ENCODE peak calls at places on chromosomes 12 and 14, in six cellular contexts. L is spleen; B is iPS DF 6.9; Y is Karpas-422; O is GM23338; F is effector memory CD4-positive, alpha-beta T cell. E is an unnamed sample.

GRCh38 chr12:1779783-1780182 is 40.6 kb upstream of the LRTM2 start:
- DNase-seq in F (no peak), L (no peak), Y (no peak), B (no peak), O (no peak), E (peak; percentile 45)

GRCh38 chr12:38384816-38385491 is 68.4 kb downstream of the ALG10B start:
- DNase-seq in Y (no peak), O (peak; percentile 66), F (no peak), L (no peak), B (no peak), E (no peak)

GRCh38 chr14:64826333-64826732 is 53.4 kb downstream of the SPTB start:
- DNase-seq in Y (no peak), L (no peak), F (no peak), O (no peak), B (no peak), E (peak; percentile 47)

GRCh38 chr12:123024819-123025391 is 44.4 kb downstream of the ARL6IP4 start:
- DNase-seq in B (no peak), L (peak; percentile 3), O (no peak), F (no peak), Y (no peak), E (peak; percentile 58)

GRCh38 chr14:31834616-31835015 is 242.5 kb upstream of the ARHGAP5 start:
- DNase-seq in F (no peak), L (no peak), B (no peak), Y (no peak), O (no peak), E (no peak)

GRCh38 chr12:11884661-11885060 is 186.1 kb upstream of the BCL2L14 start:
- DNase-seq in O (no peak), B (no peak), Y (no peak), L (no peak), F (no peak), E (no peak)

GRCh38 chr12:113277511-113277910 is 56.2 kb downstream of the TPCN1 start:
- DNase-seq in B (no peak), F (no peak), Y (no peak), O (no peak), L (no peak), E (no peak)

GRCh38 chr12:34602213-34602940 is 580.1 kb downstream of the ALG10 start:
- DNase-seq in O (no peak), F (no peak), Y (no peak), L (peak; percentile 30), B (no peak), E (no peak)

GRCh38 chr14:35215110-35215872 is 76.9 kb upstream of the PSMA6 start:
- DNase-seq in B (no peak), L (no peak), F (no peak), O (peak; percentile 63), Y (peak; percentile 79), E (peak; percentile 67)

GRCh38 chr12:124684971-124685688 is 117.7 kb upstream of the NCOR2 start:
- DNase-seq in Y (no peak), F (no peak), O (no peak), B (no peak), L (no peak), E (peak; percentile 86)

GRCh38 chr12:45227668-45228067 is 11.8 kb downstream of the ANO6 start:
- DNase-seq in F (no peak), Y (no peak), L (no peak), O (no peak), B (no peak), E (no peak)
- H3K27ac ChIP-seq in F (no peak overlapping the region), Y (no peak overlapping the region), L (no peak overlapping the region), O (no peak overlapping the region), B (no peak overlapping the region), E (no peak overlapping the region)

GRCh38 chr14:92963301-92964123 is 40.6 kb downstream of the CHGA start:
- DNase-seq in L (peak; percentile 59), Y (no peak), O (no peak), B (no peak), F (no peak), E (no peak)
- H3K4me1 ChIP-seq in L (peaks cover 5% of the 10 kb centered on the region), Y (no peaks in the 10 kb centered on the region), O (no peaks in the 10 kb centered on the region), B (peaks cover 2% of the 10 kb centered on the region), F (no peaks in the 10 kb centered on the region), E (peaks cover 8% of the 10 kb centered on the region)

GRCh38 chr12:76341436-76342030 is 6.7 kb downstream of the BBS10 start:
- DNase-seq in Y (no peak), B (no peak), L (no peak), O (no peak), F (no peak), E (peak; percentile 48)

GRCh38 chr12:76340680-76341435 is 7.4 kb downstream of the BBS10 start:
- DNase-seq in O (no peak), Y (peak; percentile 44), F (no peak), B (no peak), L (no peak), E (no peak)

GRCh38 chr12:76332606-76333005 is 15.6 kb downstream of the BBS10 start:
- DNase-seq in Y (no peak), F (no peak), B (no peak), O (no peak), L (no peak), E (no peak)

DNA sequence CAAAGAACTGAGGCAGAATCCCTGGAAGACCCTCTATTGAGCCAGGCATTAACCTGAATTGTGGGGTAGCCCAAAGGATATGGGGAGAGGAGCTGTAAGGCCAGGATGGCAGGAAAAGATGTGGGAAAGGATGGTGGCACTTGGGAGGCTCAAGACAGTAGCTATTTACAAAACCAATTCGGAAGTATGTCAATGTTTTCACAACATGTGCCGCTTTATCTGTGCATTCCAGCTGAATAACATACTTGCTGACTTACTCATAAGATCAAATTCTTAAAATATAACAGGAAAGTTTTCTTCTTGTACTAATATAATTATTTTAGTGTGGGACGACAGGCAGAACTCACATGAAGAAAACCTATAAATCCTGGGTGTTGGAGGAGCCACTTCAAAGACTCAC is 10.6 kb downstream of the BBS10 start:
- DNase-seq in L (no peak), O (no peak), F (no peak), Y (no peak), B (no peak), E (peak; percentile 54)
- H3K27ac ChIP-seq in L (no peak overlapping the region), O (no peak overlapping the region), F (no peak overlapping the region), Y (no peak overlapping the region), B (no peak overlapping the region), E (no peak overlapping the region)

GRCh38 chr12:92105110-92105509 is 40.5 kb downstream of the BTG1 start:
- DNase-seq in B (no peak), Y (no peak), O (no peak), F (no peak), L (no peak), E (no peak)

GRCh38 chr12:92107094-92107493 is 38.6 kb downstream of the BTG1 start:
- DNase-seq in O (peak; percentile 29), L (no peak), B (no peak), Y (no peak), F (no peak), E (no peak)

GRCh38 chr12:92108651-92109050 is 37.0 kb downstream of the BTG1 start:
- DNase-seq in F (no peak), B (no peak), L (no peak), Y (no peak), O (peak; percentile 59), E (peak; percentile 57)

GRCh38 chr12:92107621-92108131 is 38.0 kb downstream of the BTG1 start:
- DNase-seq in F (no peak), L (no peak), Y (no peak), O (peak; percentile 36), B (no peak), E (no peak)

DNA sequence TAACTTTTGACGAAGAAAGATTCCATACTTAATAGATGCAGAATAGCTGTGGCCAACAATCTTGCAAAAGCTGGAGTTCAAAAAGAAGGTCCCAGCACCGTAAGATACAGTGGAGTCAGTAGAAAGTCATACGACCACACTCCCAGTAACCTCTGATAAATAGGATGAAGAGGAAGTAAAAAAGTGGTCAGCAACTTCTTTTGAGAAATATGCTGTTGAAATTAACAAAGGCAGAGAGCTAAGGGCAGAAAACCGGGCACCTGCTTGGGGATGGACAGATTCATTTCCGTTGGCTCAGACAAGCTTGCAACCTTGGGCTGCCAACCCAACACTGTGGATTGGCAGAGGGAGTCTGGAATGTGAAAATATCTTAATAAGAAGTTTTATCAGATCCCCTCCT is 40.0 kb downstream of the BTG1 start:
- DNase-seq in Y (no peak), F (no peak), B (no peak), L (no peak), O (no peak), E (no peak)
- H3K4me1 ChIP-seq in Y (no peaks in the 10 kb centered on the region), F (peaks cover 10% of the 10 kb centered on the region), B (no peaks in the 10 kb centered on the region), L (peaks cover 53% of the 10 kb centered on the region), O (peaks cover 54% of the 10 kb centered on the region), E (peaks cover 6% of the 10 kb centered on the region)

GRCh38 chr12:104605685-104606084 is 148.9 kb downstream of the CHST11 start:
- DNase-seq in F (no peak), L (no peak), Y (no peak), B (no peak), O (peak; percentile 36), E (peak; percentile 90)

GRCh38 chr12:104602901-104603300 is 146.2 kb downstream of the CHST11 start:
- DNase-seq in F (no peak), Y (no peak), B (no peak), L (no peak), O (no peak), E (peak; percentile 65)

GRCh38 chr12:104604995-104605675 is 148.4 kb downstream of the CHST11 start:
- DNase-seq in F (no peak), O (peak; percentile 49), L (no peak), B (no peak), Y (no peak), E (peak; percentile 80)

GRCh38 chr12:104603545-104603973 is 146.8 kb downstream of the CHST11 start:
- DNase-seq in B (no peak), F (no peak), Y (no peak), L (no peak), O (no peak), E (peak; percentile 59)

GRCh38 chr12:104604070-104604994 is 147.6 kb downstream of the CHST11 start:
- DNase-seq in F (peak; percentile 33), O (peak; percentile 16), B (peak; percentile 16), L (no peak), Y (no peak), E (peak; percentile 98)
- H3K27ac ChIP-seq in F (peak overlapping the region; percentile 53), O (no peak overlapping the region), B (no peak overlapping the region), L (peak overlapping the region; percentile 58), Y (no peak overlapping the region), E (peak overlapping the region; percentile 97)